ENCODE peak calls at places on chromosomes 12 and 14, in ten cellular contexts. U is neural crest cell; Q is AG08395; K is neuronal stem cell; B is kidney glomerular epithelial cell; J is iPS DF 19.7; L is non-pigmented ciliary epithelial cell; H is erythroblast; Z is stimulated activated CD4-positive, alpha-beta T cell treated with anti-CD3 and anti-CD28 coated beads, Interleukin-15, amount 100 ng/mL, for 24 hours; N is transverse colon. M is an unnamed sample.
A peak's percentile ranks its signal among the peaks of the same experiment; 100 is the strongest.

GRCh38 chr14:29749327-29749726 is 178.3 kb downstream of the PRKD1 start:
- DNase-seq in J (no peak), B (no peak), Q (peak; percentile 52), U (no peak), K (no peak), Z (no peak), N (no peak), L (no peak), H (no peak), M (no peak)

GRCh38 chr14:89067293-89067972 is 243.0 kb downstream of the TTC8 start:
- DNase-seq in K (no peak), Q (no peak), N (no peak), H (no peak), B (no peak), J (no peak), U (no peak), Z (peak; percentile 15), L (no peak), M (no peak)

GRCh38 chr14:20427231-20428009 is 8.5 kb downstream of the KLHL33 start:
- DNase-seq in J (no peak), N (no peak), K (no peak), B (peak; percentile 66), Z (no peak), Q (peak; percentile 79), L (peak; percentile 36), U (no peak), H (no peak), M (no peak)

GRCh38 chr12:40525054-40525453 is 167.2 kb upstream of the CNTN1 start:
- DNase-seq in N (no peak), B (no peak), J (no peak), L (no peak), H (no peak), K (no peak), Z (no peak), U (no peak), Q (no peak), M (no peak)

GRCh38 chr12:43826681-43827458 is 9.0 kb upstream of the TMEM117 start:
- DNase-seq in U (no peak), J (no peak), B (peak; percentile 35), Q (no peak), H (no peak), K (no peak), L (no peak), N (no peak), Z (no peak), M (no peak)

GRCh38 chr12:67705394-67706370 is 57.1 kb downstream of the DYRK2 start:
- DNase-seq in N (no peak), K (no peak), L (peak; percentile 73), Q (peak; percentile 41), J (no peak), H (no peak), Z (no peak), B (peak; percentile 96), U (no peak), M (no peak)

GRCh38 chr14:103372552-103373304 is 12.5 kb upstream of the MARK3 start:
- DNase-seq in N (no peak), L (peak; percentile 72), J (no peak), Q (peak; percentile 94), Z (peak; percentile 34), K (no peak), H (peak; percentile 78), B (peak; percentile 82), U (no peak), M (no peak)

GRCh38 chr12:53928054-53928879 is 10.4 kb upstream of the HOXC13 start:
- DNase-seq in Q (no peak), L (no peak), U (no peak), B (no peak), Z (no peak), J (no peak), K (no peak), N (no peak), H (no peak), M (no peak)

GRCh38 chr12:76720068-76720467 is 43.8 kb upstream of the ZDHHC17 start:
- DNase-seq in L (peak; percentile 70), J (no peak), Z (no peak), H (no peak), U (no peak), Q (peak; percentile 10), N (no peak), K (no peak), B (peak; percentile 96), M (no peak)

GRCh38 chr14:26401170-26401968 is 196.5 kb downstream of the NOVA1 start:
- DNase-seq in Z (no peak), J (no peak), Q (no peak), K (no peak), B (no peak), H (no peak), N (no peak), U (no peak), L (no peak), M (no peak)

GRCh38 chr14:105086833-105087307 is 21.6 kb upstream of the GPR132 start:
- DNase-seq in U (peak; percentile 82), J (no peak), L (no peak), K (peak; percentile 67), Q (peak; percentile 85), N (peak; percentile 80), H (peak; percentile 62), Z (peak; percentile 93), B (peak; percentile 61), M (peak; percentile 88)

GRCh38 chr12:45622210-45622937 is 107.1 kb upstream of the ARID2 start:
- DNase-seq in Z (no peak), J (no peak), U (no peak), K (no peak), H (no peak), N (no peak), Q (no peak), B (no peak), L (no peak), M (no peak)

GRCh38 chr12:92457458-92458195 is 245.2 kb upstream of the PLEKHG7 start:
- DNase-seq in L (no peak), J (no peak), K (no peak), N (no peak), Q (no peak), U (no peak), B (no peak), H (no peak), Z (no peak), M (no peak)

GRCh38 chr12:100987552-100988277 is 193.1 kb downstream of the ANO4 start:
- DNase-seq in Q (peak; percentile 73), L (no peak), J (no peak), U (peak; percentile 8), Z (peak; percentile 10), K (peak; percentile 31), H (peak; percentile 6), B (peak; percentile 89), N (no peak), M (no peak)

GRCh38 chr14:93753647-93754046 is 34.6 kb downstream of the PRIMA1 start:
- DNase-seq in U (no peak), N (no peak), H (no peak), L (no peak), Q (no peak), Z (no peak), B (no peak), J (no peak), K (no peak), M (no peak)

GRCh38 chr14:99986416-99986815 is 78.8 kb upstream of the EVL start:
- DNase-seq in K (no peak), U (no peak), B (no peak), H (no peak), Q (peak; percentile 62), L (no peak), J (no peak), N (no peak), Z (no peak), M (no peak)

GRCh38 chr12:11822071-11822818 is 172.8 kb downstream of the ETV6 start:
- DNase-seq in L (peak; percentile 57), H (no peak), K (peak; percentile 50), B (peak; percentile 93), Z (peak; percentile 71), N (peak; percentile 55), U (no peak), Q (no peak), J (no peak), M (no peak)

GRCh38 chr12:85658236-85658635 is 178.0 kb downstream of the RASSF9 start:
- DNase-seq in Z (no peak), J (no peak), B (no peak), K (no peak), U (no peak), N (no peak), L (no peak), Q (no peak), H (peak; percentile 19), M (no peak)

GRCh38 chr12:14777271-14777670 is 26.0 kb downstream of the WBP11 start:
- DNase-seq in N (peak; percentile 46), B (no peak), L (no peak), Z (no peak), H (no peak), U (no peak), Q (no peak), K (no peak), J (no peak), M (no peak)

GRCh38 chr12:89433634-89434033 is 81.3 kb upstream of the DUSP6 start:
- DNase-seq in J (no peak), N (no peak), Q (no peak), Z (no peak), U (no peak), H (no peak), L (no peak), K (no peak), B (no peak), M (no peak)

GRCh38 chr14:96752156-96752555 is 45.0 kb upstream of the VRK1 start:
- DNase-seq in Q (no peak), H (no peak), N (no peak), J (no peak), Z (no peak), B (no peak), L (no peak), U (no peak), K (no peak), M (no peak)

GRCh38 chr12:92721130-92721529 is 18.3 kb downstream of the PLEKHG7 start:
- DNase-seq in Q (no peak), B (peak; percentile 41), Z (no peak), U (no peak), L (no peak), H (no peak), N (no peak), J (no peak), K (no peak), M (no peak)

GRCh38 chr12:91854725-91855124 is 290.9 kb downstream of the BTG1 start:
- DNase-seq in K (no peak), H (no peak), L (no peak), Z (no peak), N (no peak), U (no peak), B (no peak), J (no peak), Q (no peak), M (no peak)

GRCh38 chr12:109549613-109550309 is 23.5 kb downstream of the MMAB start:
- DNase-seq in Q (no peak), B (no peak), L (no peak), K (no peak), H (no peak), Z (no peak), U (no peak), N (no peak), J (no peak), M (no peak)

GRCh38 chr12:131221061-131221945 is 267.6 kb downstream of the ADGRD1 start:
- DNase-seq in K (no peak), J (no peak), L (no peak), U (no peak), H (no peak), B (no peak), N (no peak), Z (no peak), Q (no peak), M (no peak)

GRCh38 chr12:23843958-23844357 is 105.5 kb downstream of the SOX5 start:
- DNase-seq in K (no peak), J (no peak), U (no peak), H (no peak), B (no peak), Q (no peak), Z (no peak), L (no peak), N (no peak), M (no peak)

GRCh38 chr14:90447720-90448497 is 51.1 kb downstream of the CALM1 start:
- DNase-seq in Q (no peak), H (peak; percentile 32), B (no peak), L (no peak), Z (no peak), N (no peak), U (no peak), K (no peak), J (no peak), M (no peak)

GRCh38 chr12:38711055-38711454 is 194.3 kb downstream of the CPNE8 start:
- DNase-seq in N (no peak), H (no peak), U (no peak), Z (no peak), L (no peak), B (no peak), K (no peak), J (no peak), Q (no peak), M (no peak)